ENCODE peak calls at places on chromosomes 1 and 21, in five cellular contexts. T is A549, X is K562, W is HepG2, Z is GM12878. K is an unnamed sample.

GRCh38 chr1:51346086-51346942 is 16.0 kb upstream of the TTC39A start:
- DNase-seq in T (no peak), X (no peak), W (no peak), Z (no peak), K (no peak)

GRCh38 chr1:92934395-92935378 is 26.6 kb downstream of the DIPK1A start:
- DNase-seq in T (no peak), X (no peak), W (no peak), Z (no peak), K (no peak)

GRCh38 chr1:191888996-191889622 is 269.2 kb upstream of the RGS18 start:
- DNase-seq in T (no peak), X (peak), W (no peak), Z (no peak), K (peak)

GRCh38 chr1:13494025-13494424 is 19.8 kb downstream of the LRRC38 start:
- DNase-seq in T (no peak), X (no peak), W (no peak), Z (peak), K (no peak)

GRCh38 chr1:47918257-47918867 is 78.8 kb downstream of the TRABD2B start:
- DNase-seq in T (no peak), X (no peak), W (peak), Z (no peak), K (no peak)

GRCh38 chr1:29315262-29315661 is 78.9 kb downstream of the PTPRU start:
- DNase-seq in T (no peak), X (no peak), W (no peak), Z (no peak), K (no peak)

GRCh38 chr1:198121058-198121829 is 35.6 kb upstream of the NEK7 start:
- DNase-seq in T (peak), X (peak), W (no peak), Z (no peak), K (no peak)

GRCh38 chr1:220294754-220295419 is 22.6 kb upstream of the RAB3GAP2 start:
- DNase-seq in T (no peak), X (no peak), W (no peak), Z (no peak), K (no peak)

GRCh38 chr1:18583326-18583941 is 47.2 kb upstream of the PAX7 start:
- DNase-seq in T (no peak), X (no peak), W (no peak), Z (no peak), K (no peak)

GRCh38 chr1:201728731-201729130 is 100.2 kb upstream of the IPO9 start:
- DNase-seq in T (no peak), X (no peak), W (no peak), Z (no peak), K (peak)

GRCh38 chr1:24898152-24898908 is 31.7 kb downstream of the RUNX3 start:
- DNase-seq in T (peak), X (peak), W (no peak), Z (no peak), K (peak)

GRCh38 chr1:66576645-66577044 is 42.7 kb downstream of the SGIP1 start:
- DNase-seq in T (no peak), X (no peak), W (peak), Z (no peak), K (no peak)

GRCh38 chr1:182889997-182890396 is 50.9 kb downstream of the DHX9 start:
- DNase-seq in T (no peak), X (no peak), W (no peak), Z (no peak), K (peak)

GRCh38 chr21:24436236-24436635 is 1171.0 kb downstream of the MRPL39 start:
- DNase-seq in T (no peak), X (no peak), W (no peak), Z (no peak), K (no peak)

GRCh38 chr1:200139661-200140250 is 112.2 kb downstream of the NR5A2 start:
- DNase-seq in T (peak), X (peak), W (peak), Z (no peak), K (peak)

GRCh38 chr1:25003457-25004190 is 73.5 kb upstream of the RUNX3 start:
- DNase-seq in T (no peak), X (no peak), W (peak), Z (no peak), K (no peak)

GRCh38 chr1:215004121-215004837 is 78.3 kb upstream of the KCNK2 start:
- DNase-seq in T (no peak), X (no peak), W (no peak), Z (no peak), K (no peak)

GRCh38 chr1:119068427-119068826 is 72.0 kb downstream of the WARS2 start:
- DNase-seq in T (no peak), X (peak), W (no peak), Z (no peak), K (no peak)

GRCh38 chr1:19648689-19649088 is 4.6 kb downstream of the NBL1 start:
- DNase-seq in T (peak), X (peak), W (peak), Z (no peak), K (peak)

GRCh38 chr1:27655151-27655929 is 16.7 kb downstream of the IFI6 start:
- DNase-seq in T (no peak), X (no peak), W (no peak), Z (no peak), K (peak)

GRCh38 chr21:45256912-45257672 is 30.6 kb downstream of the POFUT2 start:
- DNase-seq in T (no peak), X (peak), W (no peak), Z (no peak), K (no peak)

GRCh38 chr1:30765610-30766434 is 8.2 kb upstream of the LAPTM5 start:
- DNase-seq in T (no peak), X (peak), W (no peak), Z (no peak), K (no peak)

GRCh38 chr1:9606458-9606857 is 17.7 kb downstream of the TMEM201 start:
- DNase-seq in T (no peak), X (no peak), W (no peak), Z (no peak), K (no peak)

GRCh38 chr1:174217787-174218574 is 58.7 kb downstream of the RABGAP1L start:
- DNase-seq in T (peak), X (no peak), W (peak), Z (no peak), K (peak)

GRCh38 chr21:45460611-45461368 is 55.8 kb downstream of the COL18A1 start:
- DNase-seq in T (peak), X (no peak), W (peak), Z (no peak), K (no peak)

GRCh38 chr1:46473991-46474390 is 15.6 kb upstream of the DMBX1 start:
- DNase-seq in T (no peak), X (no peak), W (no peak), Z (no peak), K (no peak)

GRCh38 chr1:29599826-29600225 is 363.5 kb downstream of the PTPRU start:
- DNase-seq in T (no peak), X (no peak), W (no peak), Z (no peak), K (no peak)

GRCh38 chr1:227192163-227192562 is 126.1 kb downstream of the CDC42BPA start:
- DNase-seq in T (peak), X (no peak), W (no peak), Z (peak), K (peak)

GRCh38 chr1:238187575-238187949 is 296.8 kb upstream of the ZP4 start:
- DNase-seq in T (no peak), X (no peak), W (no peak), Z (peak), K (no peak)

GRCh38 chr1:6971699-6972098 is 186.4 kb downstream of the CAMTA1 start:
- DNase-seq in T (no peak), X (no peak), W (no peak), Z (no peak), K (no peak)

GRCh38 chr1:11441211-11441952 is 37.6 kb upstream of the DISP3 start:
- DNase-seq in T (no peak), X (no peak), W (no peak), Z (no peak), K (no peak)

GRCh38 chr1:3352084-3352951 is 102.1 kb upstream of the ARHGEF16 start:
- DNase-seq in T (no peak), X (no peak), W (no peak), Z (no peak), K (peak)

GRCh38 chr1:210689741-210690635 is 361.3 kb downstream of the HHAT start:
- DNase-seq in T (peak), X (no peak), W (no peak), Z (no peak), K (no peak)

GRCh38 chr1:91428182-91428798 is 23.7 kb upstream of the HFM1 start:
- DNase-seq in T (no peak), X (no peak), W (no peak), Z (no peak), K (peak)

GRCh38 chr1:25971044-25971881 is 26.6 kb downstream of the PAFAH2 start:
- DNase-seq in T (no peak), X (no peak), W (no peak), Z (no peak), K (peak)

GRCh38 chr1:229817936-229818335 is 191.9 kb downstream of the URB2 start:
- DNase-seq in T (no peak), X (no peak), W (no peak), Z (no peak), K (no peak)

GRCh38 chr21:34864370-34865209 is 184.5 kb downstream of the RUNX1 start:
- DNase-seq in T (no peak), X (no peak), W (no peak), Z (no peak), K (no peak)

DNA sequence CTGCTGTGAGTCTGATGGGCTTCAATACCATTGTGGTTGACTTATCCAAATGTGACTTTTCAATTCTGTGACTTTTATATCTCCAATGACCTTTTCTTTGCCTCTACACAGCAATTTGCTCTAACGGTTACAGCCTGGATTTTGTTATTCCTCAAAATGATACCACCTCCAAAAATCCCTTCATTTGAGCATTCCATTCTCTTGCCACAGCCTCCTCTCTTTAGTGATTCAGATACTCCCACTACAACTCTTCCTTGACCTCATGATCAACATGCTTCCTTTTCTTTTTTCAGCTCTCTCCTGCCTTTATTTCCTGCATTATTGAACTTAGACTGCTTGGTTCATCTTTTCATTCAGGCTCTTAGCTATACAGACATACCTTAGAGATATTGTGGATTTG is 16.6 kb upstream of the IL19 start:
- DNase-seq in T (no peak), X (no peak), W (no peak), Z (no peak), K (no peak)
- H3K4me2 ChIP-seq in T (no peak), X (no peak), W (no peak), Z (no peak), K (no peak)

GRCh38 chr1:168960595-168960994 is 145.9 kb upstream of the ATP1B1 start:
- DNase-seq in T (no peak), X (no peak), W (peak), Z (no peak), K (no peak)
- TF ChIP-seq JUNB in T (no peak), X (no peak), W (no peak), Z (no peak), K (no peak)

GRCh38 chr1:154423303-154423987 is 18.3 kb downstream of the IL6R start:
- DNase-seq in T (no peak), X (no peak), W (no peak), Z (no peak), K (no peak)

GRCh38 chr1:154420172-154420571 is 15.0 kb downstream of the IL6R start:
- DNase-seq in T (peak), X (no peak), W (peak), Z (no peak), K (no peak)

GRCh38 chr1:154423988-154424326 is 18.8 kb downstream of the IL6R start:
- DNase-seq in T (no peak), X (no peak), W (no peak), Z (no peak), K (no peak)

GRCh38 chr1:154420961-154421924 is 16.1 kb downstream of the IL6R start:
- DNase-seq in T (no peak), X (no peak), W (no peak), Z (no peak), K (no peak)

GRCh38 chr1:154422521-154422920 is 17.4 kb downstream of the IL6R start:
- DNase-seq in T (no peak), X (no peak), W (no peak), Z (no peak), K (no peak)
- H3K4me2 ChIP-seq in T (peak), X (no peak), W (no peak), Z (no peak), K (no peak)

GRCh38 chr1:110337704-110338199 is 1.4 kb upstream of the RBM15 start:
- DNase-seq in T (peak), X (peak), W (peak), Z (no peak), K (peak)
- TF ChIP-seq JUNB in T (no peak), X (no peak), W (no peak), Z (no peak), K (no peak)

DNA sequence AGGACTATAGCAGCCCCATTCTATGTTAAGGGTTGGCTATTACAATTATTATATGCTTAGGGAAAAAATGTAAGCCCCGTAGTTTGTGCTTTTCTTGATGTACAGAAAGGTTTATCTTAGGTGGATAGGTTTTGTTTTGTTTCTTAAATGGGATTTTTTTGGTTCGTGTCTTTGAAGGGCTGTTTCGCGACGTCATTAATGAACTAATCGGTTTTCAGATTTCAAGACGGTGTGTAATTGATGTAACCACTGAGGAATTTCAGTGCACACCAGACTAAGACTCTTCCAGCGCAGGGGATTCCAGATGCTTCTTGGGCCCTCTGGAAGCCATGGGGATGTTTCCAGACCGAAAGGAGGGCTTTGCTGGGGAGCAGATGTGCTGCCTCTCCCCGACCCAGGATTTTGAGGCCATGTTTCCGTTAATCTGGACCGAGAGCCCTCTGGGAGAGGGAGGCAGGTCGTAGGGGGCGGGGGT is 4.8 kb upstream of the SIM2 start:
- DNase-seq in T (no peak), X (no peak), W (no peak), Z (no peak), K (peak)
- H3K4me2 ChIP-seq in T (no peak), X (no peak), W (no peak), Z (no peak), K (peak)